ENCODE peak calls at places on chromosomes 3 and 15, in four cellular contexts. A, E, Z and T are unnamed samples.

GRCh38 chr3:6994081-6994668 is 133.3 kb downstream of the GRM7 start:
- DNase-seq in A (no peak), E (no peak), Z (no peak), T (no peak)

GRCh38 chr3:100073555-100074307 is 40.6 kb downstream of the FILIP1L start:
- DNase-seq in A (no peak), E (peak), Z (peak), T (no peak)

GRCh38 chr3:147812186-147812911 is 403.2 kb downstream of the ZIC1 start:
- DNase-seq in A (no peak), E (no peak), Z (no peak), T (no peak)

GRCh38 chr3:47877288-47877687 is 74.3 kb downstream of the DHX30 start:
- DNase-seq in A (no peak), E (no peak), Z (no peak), T (no peak)

GRCh38 chr15:48433226-48433886 is 102.1 kb downstream of the DUT start:
- DNase-seq in A (no peak), E (no peak), Z (peak), T (no peak)

GRCh38 chr3:60579734-60580133 is 671.5 kb downstream of the FHIT start:
- DNase-seq in A (no peak), E (no peak), Z (peak), T (no peak)

GRCh38 chr15:31372635-31373091 is 46.0 kb downstream of the KLF13 start:
- DNase-seq in A (no peak), E (peak), Z (peak), T (no peak)

GRCh38 chr15:77664428-77664827 is 31.7 kb upstream of the LINGO1 start:
- DNase-seq in A (no peak), E (no peak), Z (no peak), T (no peak)

GRCh38 chr15:60972301-60972700 is 256.8 kb downstream of the RORA start:
- DNase-seq in A (no peak), E (no peak), Z (peak), T (no peak)

GRCh38 chr3:126360714-126361060 is 3.5 kb upstream of the KLF15 start:
- DNase-seq in A (peak), E (no peak), Z (no peak), T (no peak)

GRCh38 chr3:32843504-32844321 is 25.9 kb downstream of the TRIM71 start:
- DNase-seq in A (no peak), E (no peak), Z (no peak), T (no peak)

GRCh38 chr3:16136042-16136441 is 38.4 kb upstream of the GALNT15 start:
- DNase-seq in A (no peak), E (no peak), Z (peak), T (no peak)

GRCh38 chr3:71010731-71011455 is 572.6 kb downstream of the FOXP1 start:
- DNase-seq in A (no peak), E (no peak), Z (no peak), T (no peak)

GRCh38 chr15:88657326-88658069 is 18.7 kb downstream of the ISG20 start:
- DNase-seq in A (no peak), E (peak), Z (peak), T (no peak)

GRCh38 chr15:55660153-55660552 is 72.0 kb upstream of the PYGO1 start:
- DNase-seq in A (no peak), E (no peak), Z (no peak), T (no peak)

GRCh38 chr15:44296625-44297524 is 8.4 kb downstream of the GOLM2 start:
- DNase-seq in A (no peak), E (no peak), Z (peak), T (no peak)

GRCh38 chr15:63256433-63256884 is 20.9 kb upstream of the APH1B start:
- DNase-seq in A (no peak), E (no peak), Z (peak), T (no peak)

GRCh38 chr15:40243126-40243810 is 4.4 kb downstream of the PAK6 start:
- DNase-seq in A (no peak), E (no peak), Z (no peak), T (no peak)
- TF ChIP-seq CTCF in A (no peak), E (no peak), Z (no peak), T (no peak)

GRCh38 chr15:95897651-95898050 is 432.8 kb upstream of the NR2F2 start:
- DNase-seq in A (no peak), E (no peak), Z (no peak), T (no peak)
- TF ChIP-seq CTCF in A (no peak), E (no peak), Z (no peak), T (no peak)

DNA sequence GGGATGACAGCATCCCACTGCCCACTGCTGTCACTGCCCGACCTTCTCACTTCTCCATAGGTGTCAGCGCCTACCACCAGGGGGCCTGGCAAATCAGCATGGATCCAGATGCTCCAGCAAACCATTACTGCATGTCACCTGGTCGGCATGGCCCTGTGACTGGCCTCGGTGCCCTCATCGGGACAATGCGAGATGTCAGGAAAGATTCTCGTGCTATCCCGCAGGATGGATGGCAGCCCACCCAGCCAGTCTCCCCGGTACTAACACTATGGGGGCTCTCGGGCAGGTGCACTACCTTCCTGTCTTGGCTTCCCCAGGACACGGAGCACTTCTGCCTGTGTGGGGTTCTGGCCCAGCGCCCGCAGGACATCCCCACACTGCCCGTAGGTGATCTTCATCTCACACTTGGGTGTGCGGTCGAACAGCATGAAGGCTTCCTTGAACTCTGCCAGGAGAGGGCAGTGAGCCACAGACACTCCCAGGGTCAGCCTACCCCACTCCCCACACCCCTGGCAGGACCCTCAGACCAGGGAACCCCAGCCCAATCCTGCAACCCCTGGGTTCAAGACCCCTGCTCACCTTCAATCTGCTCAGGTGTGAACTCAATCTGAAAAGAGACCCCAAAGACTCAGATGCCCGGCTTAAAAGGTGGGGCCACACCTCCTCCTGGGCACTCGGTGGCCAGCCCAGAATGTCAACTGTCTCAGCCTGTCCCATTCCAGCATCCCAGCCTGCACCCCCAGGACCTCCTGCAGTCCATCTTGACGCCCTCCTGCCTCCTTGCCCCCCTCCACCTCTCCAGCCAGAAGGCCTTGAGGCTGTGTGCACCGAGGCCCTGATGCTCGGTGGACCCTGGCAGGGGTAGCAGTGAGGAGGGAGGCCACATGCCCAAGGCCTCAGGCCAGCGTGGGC is 2.6 kb downstream of the MYL3 start:
- DNase-seq in A (peak), E (no peak), Z (no peak), T (peak)
- TF ChIP-seq CTCF in A (peak), E (peak), Z (peak), T (peak)

GRCh38 chr3:145936986-145937385 is 224.0 kb downstream of the PLOD2 start:
- DNase-seq in A (no peak), E (no peak), Z (peak), T (no peak)

GRCh38 chr3:145943994-145944393 is 217.0 kb downstream of the PLOD2 start:
- DNase-seq in A (no peak), E (no peak), Z (no peak), T (no peak)

GRCh38 chr3:145939431-145939830 is 221.6 kb downstream of the PLOD2 start:
- DNase-seq in A (no peak), E (no peak), Z (no peak), T (no peak)

DNA sequence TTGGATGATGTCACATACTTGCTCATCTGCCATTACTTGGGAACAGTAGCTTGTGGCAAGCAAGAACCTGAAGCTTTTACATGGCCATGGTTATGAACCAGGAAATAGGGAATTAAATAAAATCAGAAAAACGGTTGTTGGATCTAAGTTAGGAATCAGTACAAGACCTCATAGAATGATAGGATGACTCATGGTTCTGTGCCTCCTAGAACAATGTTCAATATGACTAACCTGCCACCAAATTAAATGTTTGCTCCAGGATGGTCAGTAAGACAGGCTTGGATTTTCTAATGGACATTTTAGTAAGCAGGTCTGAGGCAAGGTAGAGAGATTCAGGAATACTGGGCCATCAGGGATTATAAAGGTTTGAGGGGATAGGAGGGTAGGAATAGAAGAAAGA is 218.9 kb downstream of the PLOD2 start:
- DNase-seq in A (no peak), E (no peak), Z (peak), T (no peak)
- TF ChIP-seq CTCF in A (no peak), E (no peak), Z (no peak), T (no peak)

GRCh38 chr15:65767264-65767595 is 24.9 kb downstream of the DENND4A start:
- DNase-seq in A (no peak), E (no peak), Z (no peak), T (no peak)

GRCh38 chr15:65762914-65763787 is 28.9 kb downstream of the DENND4A start:
- DNase-seq in A (no peak), E (no peak), Z (no peak), T (no peak)

GRCh38 chr15:65769482-65769881 is 22.6 kb downstream of the DENND4A start:
- DNase-seq in A (no peak), E (no peak), Z (no peak), T (no peak)

GRCh38 chr15:65767895-65768294 is 24.2 kb downstream of the DENND4A start:
- DNase-seq in A (no peak), E (no peak), Z (no peak), T (no peak)

GRCh38 chr15:65766422-65767263 is 25.4 kb downstream of the DENND4A start:
- DNase-seq in A (no peak), E (no peak), Z (no peak), T (no peak)
- TF ChIP-seq CTCF in A (no peak), E (no peak), Z (no peak), T (no peak)

DNA sequence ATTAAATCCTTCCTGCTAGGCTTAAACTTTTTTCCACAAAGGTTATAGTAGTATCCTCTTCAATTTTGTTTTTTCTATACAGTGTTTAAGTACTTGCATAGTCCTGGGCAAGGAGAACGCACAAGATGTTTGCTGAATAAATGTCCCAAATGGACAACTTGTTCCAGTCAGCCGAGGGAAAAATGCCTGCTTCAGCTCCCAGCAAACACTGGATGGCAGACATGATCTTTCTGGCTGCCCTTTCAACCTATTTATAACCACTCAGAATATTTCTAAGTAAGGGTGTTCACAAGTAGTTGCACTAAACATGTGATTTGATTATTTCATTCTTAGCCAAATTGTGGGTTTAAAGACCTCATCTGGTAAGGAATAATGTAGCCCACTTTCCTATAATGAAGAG is 29.8 kb downstream of the GNB4 start:
- DNase-seq in A (no peak), E (no peak), Z (peak), T (no peak)
- TF ChIP-seq CTCF in A (peak), E (peak), Z (peak), T (peak)

DNA sequence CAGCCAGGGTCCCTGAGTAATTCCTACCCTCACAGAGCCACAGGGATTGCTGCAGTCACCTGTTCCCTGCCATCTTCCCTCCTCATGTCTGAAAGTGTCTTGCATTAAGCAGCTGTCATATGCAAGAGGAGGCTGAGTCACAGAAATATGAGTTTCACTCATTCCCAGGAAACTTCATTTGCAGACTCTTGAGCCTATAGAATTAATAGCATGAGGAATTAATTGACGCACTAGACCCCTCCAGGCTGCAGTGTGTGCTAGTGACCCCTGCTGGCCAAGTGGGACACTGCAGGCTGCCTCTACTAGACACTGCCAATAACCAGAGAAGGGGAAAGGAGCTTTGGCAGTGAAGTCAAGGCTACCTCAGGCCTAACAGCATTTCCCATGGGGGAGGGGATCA is 50.6 kb upstream of the SLC6A1 start:
- DNase-seq in A (peak), E (peak), Z (no peak), T (peak)
- TF ChIP-seq CTCF in A (peak), E (peak), Z (peak), T (peak)